ENCODE peak calls at places on chromosomes 13 and 19, in eight cellular contexts. Q is NCI-H187; F is WERI-Rb-1; O is CD4-positive, alpha-beta memory T cell; C is endothelial cell of umbilical vein; W is stimulated activated naive CD8-positive, alpha-beta T cell treated with anti-CD3 and anti-CD28 coated beads, Interleukin-15, Interleukin-2, amounts not matched to agents 100 U/mL and 50 U/mL, for 24 hours; U is T follicular helper cell; E is AG10803. T is an unnamed sample.

GRCh38 chr19:42311612-42312160 is 1.4 kb upstream of the TMEM145 start:
- DNase-seq in Q (no peak), F (peak), O (no peak), C (no peak), W (no peak), U (no peak), E (no peak), T (no peak)

GRCh38 chr13:42110410-42111155 is 62.1 kb downstream of the DGKH start:
- DNase-seq in Q (peak), F (no peak), O (peak), C (peak), W (peak), U (no peak), E (peak), T (peak)

GRCh38 chr19:45428385-45429231 is 4.9 kb upstream of the ERCC1 start:
- DNase-seq in Q (no peak), F (peak), O (no peak), C (peak), W (peak), U (no peak), E (peak), T (peak)

GRCh38 chr13:47564041-47564440 is 437.0 kb downstream of the SUCLA2 start:
- DNase-seq in Q (no peak), F (peak), O (no peak), C (no peak), W (no peak), U (no peak), E (no peak), T (no peak)

GRCh38 chr13:90956036-90956435 is 391.5 kb upstream of the MIR17HG start:
- DNase-seq in Q (no peak), F (no peak), O (no peak), C (no peak), W (no peak), U (no peak), E (no peak), T (no peak)

GRCh38 chr13:94369862-94370491 is 109.5 kb downstream of the DCT start:
- DNase-seq in Q (no peak), F (no peak), O (no peak), C (no peak), W (no peak), U (no peak), E (no peak), T (no peak)

GRCh38 chr19:33771308-33772101 is 25.2 kb upstream of the KCTD15 start:
- DNase-seq in Q (peak), F (peak), O (peak), C (peak), W (peak), U (peak), E (peak), T (peak)

GRCh38 chr19:35851213-35852028 is 883 bp downstream of the NPHS1 start:
- DNase-seq in Q (no peak), F (peak), O (no peak), C (no peak), W (peak), U (no peak), E (no peak), T (no peak)

GRCh38 chr19:48258350-48258749 is 2.6 kb upstream of the CARD8 start:
- DNase-seq in Q (no peak), F (no peak), O (no peak), C (peak), W (no peak), U (no peak), E (no peak), T (peak)

GRCh38 chr19:43711751-43712355 is 4.0 kb upstream of the IRGC start:
- DNase-seq in Q (no peak), F (no peak), O (no peak), C (no peak), W (no peak), U (no peak), E (no peak), T (no peak)

GRCh38 chr13:78601124-78601885 is 2.0 kb downstream of the POU4F1 start:
- DNase-seq in Q (peak), F (peak), O (no peak), C (peak), W (no peak), U (no peak), E (no peak), T (peak)

GRCh38 chr19:29665826-29666633 is 769 bp downstream of the PLEKHF1 start:
- DNase-seq in Q (no peak), F (no peak), O (peak), C (no peak), W (peak), U (no peak), E (peak), T (peak)

GRCh38 chr13:73844986-73845385 is 289.2 kb downstream of the KLF12 start:
- DNase-seq in Q (no peak), F (no peak), O (no peak), C (no peak), W (no peak), U (no peak), E (peak), T (no peak)

T was measured in dermis blood vessel endothelial cell.